ENCODE peak calls at places on chromosomes 13 and 19, in nine cellular contexts. Q is GM12864, L is fibroblast of the aortic adventitia, Y is fibroblast of mammary gland, M is mucosa of descending colon, B is GM12865, N is AG04449, J is cardiac muscle cell, A is colonic mucosa. U is an unnamed sample.

GRCh38 chr19:49182848-49183375 is 25.3 kb downstream of the TRPM4 start:
- DNase-seq in Q (no peak), L (no peak), Y (no peak), M (peak; percentile 39), B (no peak), N (no peak), J (no peak), A (no peak), U (no peak)

GRCh38 chr13:114110091-114110829 is 22.2 kb downstream of the RASA3 start:
- DNase-seq in Q (no peak), L (no peak), Y (peak; percentile 50), M (peak; percentile 55), B (peak; percentile 86), N (no peak), J (no peak), A (no peak), U (no peak)

GRCh38 chr19:6551607-6552450 is 21.0 kb downstream of the TNFSF9 start:
- DNase-seq in Q (no peak), L (peak; percentile 63), Y (peak; percentile 27), M (peak; percentile 50), B (peak; percentile 90), N (no peak), J (peak; percentile 17), A (no peak), U (peak; percentile 42)

GRCh38 chr19:16573296-16573695 is 1.1 kb upstream of the SLC35E1 start:
- DNase-seq in Q (no peak), L (no peak), Y (no peak), M (no peak), B (no peak), N (no peak), J (no peak), A (no peak), U (no peak)

GRCh38 chr13:103466761-103467160 is 400.5 kb upstream of the SLC10A2 start:
- DNase-seq in Q (no peak), L (no peak), Y (no peak), M (no peak), B (no peak), N (no peak), J (no peak), A (no peak), U (no peak)

GRCh38 chr19:50209131-50209530 is 5.7 kb downstream of the MYH14 start:
- DNase-seq in Q (no peak), L (no peak), Y (no peak), M (no peak), B (no peak), N (no peak), J (no peak), A (no peak), U (no peak)

GRCh38 chr13:23467048-23467931 is 33.8 kb upstream of the SACS start:
- DNase-seq in Q (no peak), L (no peak), Y (peak; percentile 44), M (no peak), B (peak; percentile 47), N (no peak), J (no peak), A (no peak), U (no peak)

GRCh38 chr19:34556500-34556899 is 74.9 kb downstream of the WTIP start:
- DNase-seq in Q (no peak), L (peak; percentile 63), Y (peak; percentile 77), M (no peak), B (no peak), N (no peak), J (peak; percentile 50), A (no peak), U (no peak)

GRCh38 chr13:51797664-51798488 is 6.1 kb downstream of the DHRS12 start:
- DNase-seq in Q (no peak), L (peak; percentile 59), Y (peak; percentile 65), M (no peak), B (peak; percentile 84), N (no peak), J (peak; percentile 67), A (peak; percentile 42), U (peak; percentile 35)

GRCh38 chr19:615619-616018 is 17.7 kb downstream of the POLRMT start:
- DNase-seq in Q (no peak), L (no peak), Y (peak; percentile 26), M (no peak), B (no peak), N (no peak), J (peak; percentile 27), A (no peak), U (no peak)

GRCh38 chr19:23409392-23410048 is 14.2 kb upstream of the ZNF91 start:
- DNase-seq in Q (no peak), L (no peak), Y (no peak), M (peak; percentile 58), B (no peak), N (no peak), J (no peak), A (no peak), U (no peak)

DNA sequence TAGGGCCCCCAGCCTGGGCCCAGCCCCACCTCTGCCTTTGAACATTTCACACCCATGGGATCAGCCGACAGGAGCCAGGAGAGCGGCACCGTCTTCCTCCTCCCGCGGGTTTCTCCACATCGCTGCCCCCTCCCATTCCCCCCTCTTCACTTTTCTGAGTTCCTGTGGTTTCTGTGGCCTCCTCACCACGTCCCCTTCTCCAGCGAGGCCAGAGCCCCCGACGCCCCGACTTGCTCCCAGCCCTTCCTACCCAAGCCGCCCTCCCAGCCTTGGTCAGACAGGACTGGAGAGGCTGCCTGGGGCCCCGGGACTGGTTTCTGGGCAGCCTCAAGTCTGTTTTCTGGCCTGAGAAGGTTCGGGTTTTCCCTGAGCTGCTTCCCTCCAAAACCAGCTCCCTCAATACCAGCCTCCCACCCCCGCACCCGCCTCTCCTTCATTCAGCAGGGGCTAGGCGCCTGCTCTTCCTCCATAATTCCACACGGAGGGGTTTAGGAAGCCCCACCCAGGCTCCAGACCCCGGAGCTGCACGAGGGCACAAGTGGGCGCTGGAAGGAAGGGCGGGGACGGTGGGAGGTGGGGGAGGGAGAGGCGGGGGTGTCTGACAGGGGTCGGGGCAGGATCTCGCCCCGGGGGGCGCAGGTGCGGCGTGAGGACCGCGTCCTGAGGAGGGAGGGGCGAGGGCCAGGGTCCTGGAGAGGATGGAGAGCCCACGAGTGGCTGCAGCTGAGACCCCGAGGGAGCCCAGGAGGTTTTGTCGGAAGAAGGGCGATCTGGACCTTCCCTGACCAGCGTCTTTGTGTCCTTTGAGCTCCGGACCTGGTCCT is 4.0 kb upstream of the SIGLEC10 start:
- DNase-seq in Q (no peak), L (no peak), Y (no peak), M (no peak), B (no peak), N (no peak), J (no peak), A (no peak), U (no peak)
- TF ChIP-seq CTCF in Q (no peak), L (no peak), Y (no peak), M (no peak), B (no peak), N (no peak), J (no peak), A (no peak), U (no peak)

DNA sequence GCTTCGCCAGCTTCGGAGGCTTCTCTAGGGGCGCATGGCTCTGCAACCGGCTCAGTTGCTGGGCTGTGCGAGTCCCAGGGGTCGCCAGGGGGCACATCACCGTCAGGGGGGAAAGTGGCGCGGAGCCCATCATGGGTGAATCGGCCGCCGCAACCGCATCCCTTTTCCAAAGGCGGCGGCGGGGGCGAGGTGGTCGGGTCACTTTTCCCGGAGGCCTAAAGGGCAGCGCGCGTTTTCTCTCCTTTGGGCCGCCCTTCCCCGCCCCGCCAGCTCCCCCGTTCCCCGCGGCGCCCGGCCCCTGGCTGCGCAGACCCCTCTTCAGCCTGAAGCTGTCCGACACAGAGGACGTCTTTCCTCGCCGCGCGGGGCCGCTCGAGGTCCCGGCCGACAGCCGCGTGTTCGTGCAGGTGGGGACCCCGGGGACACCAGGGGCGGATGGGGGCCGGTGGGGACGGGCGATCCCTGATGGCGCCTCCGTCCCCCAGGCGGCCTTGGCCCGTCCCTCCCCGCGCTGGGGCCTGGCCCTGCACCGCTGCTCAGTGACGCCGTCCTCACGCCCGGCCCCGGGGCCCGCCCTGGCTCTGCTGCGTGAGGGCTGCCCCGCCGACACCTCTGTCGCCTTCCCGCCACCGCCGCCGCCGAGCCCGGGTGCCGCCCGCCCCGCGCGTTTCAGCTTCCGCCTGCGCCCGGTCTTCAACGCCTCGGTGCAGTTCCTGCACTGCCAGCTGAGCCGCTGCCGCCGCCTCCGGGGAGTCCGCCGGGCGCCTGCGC is 1.7 kb downstream of the TGFBR3L start:
- DNase-seq in Q (no peak), L (no peak), Y (no peak), M (peak; percentile 69), B (peak; percentile 48), N (no peak), J (no peak), A (no peak), U (no peak)
- TF ChIP-seq CTCF in Q (peak; percentile 5), L (no peak), Y (no peak), M (no peak), B (no peak), N (peak; percentile 4), J (no peak), A (no peak), U (no peak)

DNA sequence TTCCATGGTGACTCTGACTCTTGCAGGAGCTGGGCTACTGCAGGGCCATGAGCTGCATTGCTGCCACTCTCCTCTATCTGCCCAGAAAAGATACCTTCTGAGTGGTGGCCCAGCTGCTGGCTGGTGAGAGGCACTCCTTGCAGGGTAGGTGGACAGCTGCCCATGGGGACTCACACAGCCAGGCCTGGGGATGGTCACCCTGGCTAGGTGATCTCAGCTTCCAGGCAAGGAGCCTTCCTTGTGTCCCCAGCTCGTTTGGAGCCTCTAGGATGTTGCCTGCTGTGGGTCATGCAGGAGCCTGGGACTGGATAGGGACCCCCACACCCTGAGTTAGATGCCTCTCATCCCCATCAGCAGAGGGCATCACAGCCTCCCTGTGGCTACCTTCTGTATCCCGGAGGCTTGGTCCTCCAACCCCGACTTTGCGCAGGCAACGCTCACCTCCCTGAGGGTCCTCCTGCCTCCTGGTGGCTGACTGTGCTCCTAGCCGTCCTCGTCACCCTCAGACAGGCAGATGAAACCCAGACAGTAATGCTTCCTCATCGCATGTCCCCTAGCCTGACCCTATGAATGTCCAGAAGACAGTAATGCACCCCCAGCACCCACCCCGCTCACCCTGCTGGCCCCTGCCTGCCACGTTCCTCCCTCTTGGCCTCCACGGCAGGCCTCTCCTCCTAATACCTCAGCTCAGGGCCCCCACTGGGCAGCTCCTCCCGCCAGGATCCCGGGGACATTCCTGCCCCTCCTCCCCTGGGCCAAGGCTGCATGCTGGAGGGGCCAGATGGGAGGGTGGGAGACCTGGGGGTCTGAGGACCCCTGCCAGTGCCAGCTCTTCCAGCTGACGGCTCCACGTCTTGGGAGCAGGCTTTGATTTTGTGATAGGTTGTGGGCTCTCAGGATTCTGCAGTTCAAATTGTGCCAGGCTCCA is 13.6 kb upstream of the ZNF14 start:
- DNase-seq in Q (no peak), L (no peak), Y (no peak), M (no peak), B (no peak), N (no peak), J (no peak), A (no peak), U (no peak)
- TF ChIP-seq CTCF in Q (no peak), L (no peak), Y (no peak), M (no peak), B (no peak), N (no peak), J (no peak), A (no peak), U (peak; percentile 10)

DNA sequence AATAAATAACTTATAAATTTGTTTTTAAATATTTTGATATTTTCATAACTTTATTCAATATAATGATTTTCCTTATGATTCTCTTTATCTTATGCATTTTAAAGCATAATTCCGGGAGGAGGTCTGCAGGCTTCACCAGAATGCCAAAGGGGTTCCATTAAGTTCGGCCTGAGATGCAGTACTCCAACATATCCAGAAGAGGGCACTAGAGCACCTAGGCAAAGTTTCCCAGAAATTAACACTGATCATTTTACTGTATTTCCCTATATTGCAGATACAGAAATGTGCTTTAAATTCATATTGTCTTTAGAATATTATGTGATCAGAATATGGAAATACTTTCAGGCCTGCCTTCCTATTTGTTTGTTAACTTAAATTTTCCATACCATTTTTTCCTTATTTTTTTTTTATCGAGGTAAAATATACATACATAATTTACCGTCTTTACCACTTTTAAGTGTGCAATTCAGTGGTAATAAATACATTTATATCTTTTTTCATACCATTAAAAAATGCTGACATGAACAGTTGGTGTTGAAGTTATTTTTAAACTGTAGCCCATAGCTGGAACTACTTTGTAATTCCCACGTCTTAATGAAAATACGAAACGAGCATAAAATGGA is 58.9 kb upstream of the TM9SF2 start:
- DNase-seq in Q (no peak), L (peak; percentile 71), Y (peak; percentile 56), M (no peak), B (peak; percentile 68), N (no peak), J (peak; percentile 68), A (peak; percentile 57), U (no peak)
- TF ChIP-seq CTCF in Q (peak; percentile 81), L (peak; percentile 95), Y (peak; percentile 98), M (peak; percentile 95), B (peak; percentile 87), N (peak; percentile 80), J (peak; percentile 83), A (peak; percentile 98), U (peak; percentile 95)